ENCODE peak calls at places on chromosomes 3 and 15, in eight cellular contexts. Z is astrocyte, Y is AG04450, S is GM23248, D is lower lobe of right lung, C is breast epithelium, H is psoas muscle, A is IMR-90. K is an unnamed sample.

GRCh38 chr15:76802411-76802810 is 102.7 kb downstream of the SCAPER start:
- DNase-seq in Z (no peak), Y (no peak), S (no peak), D (no peak), C (no peak), H (no peak), A (no peak), K (no peak)

GRCh38 chr3:17811633-17812032 is 69.2 kb upstream of the TBC1D5 start:
- DNase-seq in Z (no peak), Y (no peak), S (peak), D (no peak), C (no peak), H (no peak), A (peak), K (no peak)

GRCh38 chr3:46862689-46863020 is 589 bp downstream of the MYL3 start:
- DNase-seq in Z (no peak), Y (no peak), S (no peak), D (peak), C (no peak), H (no peak), A (no peak), K (no peak)

GRCh38 chr3:71112576-71112975 is 471.0 kb downstream of the FOXP1 start:
- DNase-seq in Z (no peak), Y (no peak), S (no peak), D (no peak), C (no peak), H (no peak), A (peak), K (no peak)

GRCh38 chr15:89591834-89592233 is 16.6 kb downstream of the TICRR start:
- DNase-seq in Z (no peak), Y (no peak), S (no peak), D (no peak), C (no peak), H (no peak), A (no peak), K (no peak)

GRCh38 chr3:98917608-98918007 is 16.1 kb upstream of the DCBLD2 start:
- DNase-seq in Z (no peak), Y (no peak), S (no peak), D (no peak), C (no peak), H (no peak), A (no peak), K (no peak)

GRCh38 chr15:83012038-83012490 is 625 bp upstream of the C15orf40 start:
- DNase-seq in Z (no peak), Y (no peak), S (peak), D (no peak), C (no peak), H (no peak), A (no peak), K (no peak)

GRCh38 chr3:106759686-106760085 is 617.6 kb upstream of the CCDC54 start:
- DNase-seq in Z (peak), Y (no peak), S (peak), D (no peak), C (no peak), H (no peak), A (peak), K (no peak)

GRCh38 chr15:83200589-83200988 is 7.0 kb downstream of the HDGFL3 start:
- DNase-seq in Z (peak), Y (no peak), S (peak), D (no peak), C (no peak), H (no peak), A (peak), K (no peak)

GRCh38 chr3:100310355-100310965 is 24.1 kb upstream of the NIT2 start:
- DNase-seq in Z (no peak), Y (no peak), S (no peak), D (no peak), C (no peak), H (no peak), A (peak), K (no peak)

GRCh38 chr3:158912188-158912587 is 110.3 kb downstream of the MFSD1 start:
- DNase-seq in Z (no peak), Y (no peak), S (no peak), D (no peak), C (no peak), H (no peak), A (no peak), K (no peak)

GRCh38 chr3:40329081-40329480 is 19.6 kb downstream of the EIF1B start:
- DNase-seq in Z (no peak), Y (no peak), S (no peak), D (no peak), C (no peak), H (no peak), A (no peak), K (no peak)

GRCh38 chr3:124591699-124592098 is 138.6 kb upstream of the UMPS start:
- DNase-seq in Z (no peak), Y (no peak), S (no peak), D (no peak), C (no peak), H (no peak), A (no peak), K (no peak)

GRCh38 chr15:74595271-74595670 is 20.4 kb upstream of the CLK3 start:
- DNase-seq in Z (no peak), Y (no peak), S (no peak), D (no peak), C (no peak), H (no peak), A (no peak), K (no peak)

GRCh38 chr3:195696632-195697278 is 24.0 kb upstream of the MUC20 start:
- DNase-seq in Z (no peak), Y (no peak), S (no peak), D (no peak), C (no peak), H (no peak), A (no peak), K (peak)

GRCh38 chr3:192772495-192772894 is 45.2 kb upstream of the FGF12 start:
- DNase-seq in Z (peak), Y (no peak), S (peak), D (no peak), C (peak), H (no peak), A (peak), K (no peak)

GRCh38 chr3:123270818-123271217 is 69.1 kb downstream of the SEC22A start:
- DNase-seq in Z (no peak), Y (no peak), S (no peak), D (no peak), C (no peak), H (no peak), A (no peak), K (no peak)

GRCh38 chr3:183371672-183371968 is 56.8 kb downstream of the MCF2L2 start:
- DNase-seq in Z (no peak), Y (no peak), S (no peak), D (no peak), C (no peak), H (no peak), A (no peak), K (no peak)

GRCh38 chr3:64038252-64038651 is 15.0 kb upstream of the PSMD6 start:
- DNase-seq in Z (no peak), Y (no peak), S (no peak), D (no peak), C (no peak), H (no peak), A (no peak), K (no peak)

GRCh38 chr3:46477756-46478155 is 13.1 kb upstream of the LTF start:
- DNase-seq in Z (no peak), Y (no peak), S (no peak), D (no peak), C (peak), H (no peak), A (no peak), K (peak)

GRCh38 chr3:12932754-12933153 is 91.4 kb upstream of the RPL32 start:
- DNase-seq in Z (no peak), Y (no peak), S (no peak), D (no peak), C (no peak), H (no peak), A (no peak), K (no peak)

GRCh38 chr3:31189971-31190370 is 295.5 kb upstream of the GADL1 start:
- DNase-seq in Z (no peak), Y (no peak), S (no peak), D (no peak), C (no peak), H (no peak), A (no peak), K (no peak)

GRCh38 chr3:74537164-74537563 is 77.3 kb downstream of the CNTN3 start:
- DNase-seq in Z (peak), Y (peak), S (peak), D (no peak), C (no peak), H (no peak), A (peak), K (no peak)

GRCh38 chr3:8500966-8501365 is 657 bp upstream of the LMCD1 start:
- DNase-seq in Z (no peak), Y (no peak), S (no peak), D (no peak), C (no peak), H (no peak), A (no peak), K (no peak)

GRCh38 chr3:8497582-8497981 is 4.0 kb upstream of the LMCD1 start:
- DNase-seq in Z (peak), Y (no peak), S (peak), D (no peak), C (no peak), H (no peak), A (peak), K (no peak)

GRCh38 chr3:8501388-8502131 is at the start of gene LMCD1:
- DNase-seq in Z (peak), Y (peak), S (peak), D (peak), C (peak), H (peak), A (peak), K (peak)

GRCh38 chr3:8499181-8499611 is 2.4 kb upstream of the LMCD1 start:
- DNase-seq in Z (peak), Y (no peak), S (no peak), D (no peak), C (no peak), H (no peak), A (no peak), K (no peak)

DNA sequence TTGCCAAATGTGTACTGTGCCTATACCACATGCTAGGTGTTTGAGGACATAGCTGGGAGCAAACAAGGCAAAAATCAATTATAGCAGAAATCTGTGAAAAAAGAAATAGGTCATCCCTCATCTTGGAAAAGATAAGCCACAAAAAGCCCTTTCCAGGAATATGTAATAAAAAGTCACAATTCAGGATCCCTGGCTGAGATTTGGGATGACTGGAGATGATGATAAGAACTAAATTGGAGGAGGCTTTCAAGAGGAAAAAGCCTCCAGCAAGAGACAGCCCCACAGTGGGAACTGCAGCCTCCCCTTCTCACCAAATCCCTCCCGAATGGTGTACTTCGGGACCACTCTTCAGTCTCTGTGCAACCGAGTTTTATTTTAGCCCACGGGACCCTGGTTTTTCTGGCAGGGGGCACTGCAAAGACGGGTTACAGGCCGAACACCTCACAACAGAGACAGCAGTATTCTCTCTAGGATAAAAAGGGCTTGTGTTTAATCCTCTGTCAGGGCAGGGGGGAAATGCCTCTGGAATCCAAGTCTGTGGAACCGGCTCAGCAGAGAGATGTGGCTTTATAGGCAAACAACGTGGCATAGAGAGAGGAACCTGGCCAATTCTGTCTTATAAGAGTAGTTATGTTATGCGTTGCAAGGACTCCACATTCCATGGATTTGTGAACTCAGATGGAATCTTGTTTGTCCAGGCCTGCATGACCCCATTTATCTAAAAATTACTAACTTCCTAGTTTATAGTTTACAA is 1.2 kb upstream of the LMCD1 start:
- DNase-seq in Z (peak), Y (peak), S (peak), D (no peak), C (no peak), H (no peak), A (peak), K (no peak)
- H3K27ac ChIP-seq in Z (peak), Y (peak), S (peak), D (peak), C (peak), H (peak), A (peak), K (peak)

DNA sequence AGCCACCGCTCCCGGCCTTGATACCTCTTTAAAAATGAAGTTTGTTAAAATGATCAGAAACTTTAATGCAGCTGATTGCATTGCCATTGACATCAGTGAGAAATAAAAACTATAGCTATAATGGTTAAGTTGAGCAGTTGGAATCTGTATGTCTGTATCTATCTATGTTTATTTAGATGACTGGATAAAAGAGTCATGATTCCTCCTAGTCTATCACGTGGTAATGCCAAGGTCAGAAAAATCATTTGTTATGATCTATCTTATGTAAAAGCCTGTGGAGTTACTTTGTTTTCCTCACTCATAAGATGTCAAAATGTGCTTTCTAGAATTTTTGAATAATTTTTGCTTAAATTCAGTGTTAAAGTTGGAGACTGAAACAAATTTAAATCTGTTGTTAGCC is 63.2 kb downstream of the MBNL1 start:
- DNase-seq in Z (no peak), Y (no peak), S (peak), D (no peak), C (no peak), H (no peak), A (peak), K (no peak)
- H3K4me3 ChIP-seq in Z (no peak), Y (no peak), S (no peak), D (no peak), C (no peak), H (no peak), A (no peak), K (no peak)

GRCh38 chr3:127324913-127325629 is 37.2 kb upstream of the PRR20G start:
- DNase-seq in Z (no peak), Y (no peak), S (no peak), D (no peak), C (no peak), H (no peak), A (no peak), K (no peak)

GRCh38 chr3:127325630-127325961 is 37.8 kb upstream of the PRR20G start:
- DNase-seq in Z (peak), Y (no peak), S (peak), D (peak), C (no peak), H (peak), A (no peak), K (no peak)

GRCh38 chr3:127328391-127328790 is 40.5 kb upstream of the PRR20G start:
- DNase-seq in Z (no peak), Y (no peak), S (no peak), D (no peak), C (no peak), H (no peak), A (no peak), K (no peak)

GRCh38 chr3:127324080-127324479 is 36.2 kb upstream of the PRR20G start:
- DNase-seq in Z (no peak), Y (no peak), S (no peak), D (no peak), C (no peak), H (no peak), A (no peak), K (no peak)

DNA sequence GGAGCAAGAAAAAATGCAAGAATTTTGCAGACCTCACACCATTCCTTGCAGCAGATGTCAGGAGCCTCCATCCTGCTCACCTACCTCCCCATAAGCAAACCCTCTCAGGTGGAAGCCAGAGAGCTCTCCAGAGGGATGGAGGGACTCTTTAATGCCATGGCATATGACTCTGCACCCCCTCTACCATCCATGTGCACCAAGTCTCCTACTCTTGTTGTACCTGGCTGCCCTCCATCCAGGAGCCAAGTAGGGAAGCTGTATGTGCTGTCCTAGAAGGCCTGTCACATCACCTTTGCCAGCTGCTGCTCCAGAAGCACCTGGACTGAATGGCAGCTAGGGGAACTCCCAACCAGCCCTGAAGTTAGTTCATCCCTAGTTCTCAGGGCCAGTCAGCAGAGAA is 38.5 kb upstream of the PRR20G start:
- DNase-seq in Z (no peak), Y (no peak), S (no peak), D (no peak), C (no peak), H (no peak), A (no peak), K (no peak)
- H3K27ac ChIP-seq in Z (no peak), Y (no peak), S (no peak), D (no peak), C (no peak), H (no peak), A (no peak), K (no peak)

GRCh38 chr3:49104427-49105291 is at the start of gene QARS1:
- DNase-seq in Z (peak), Y (peak), S (peak), D (peak), C (peak), H (peak), A (peak), K (peak)

GRCh38 chr3:49108346-49108745 is 3.8 kb upstream of the QARS1 start:
- DNase-seq in Z (no peak), Y (no peak), S (no peak), D (no peak), C (no peak), H (no peak), A (no peak), K (no peak)

GRCh38 chr3:49100046-49100615 is 4.4 kb downstream of the QARS1 start:
- DNase-seq in Z (no peak), Y (no peak), S (no peak), D (peak), C (no peak), H (no peak), A (no peak), K (no peak)

GRCh38 chr3:49098910-49099630 is 5.2 kb upstream of the QRICH1 start:
- DNase-seq in Z (no peak), Y (no peak), S (no peak), D (peak), C (no peak), H (peak), A (no peak), K (no peak)

DNA sequence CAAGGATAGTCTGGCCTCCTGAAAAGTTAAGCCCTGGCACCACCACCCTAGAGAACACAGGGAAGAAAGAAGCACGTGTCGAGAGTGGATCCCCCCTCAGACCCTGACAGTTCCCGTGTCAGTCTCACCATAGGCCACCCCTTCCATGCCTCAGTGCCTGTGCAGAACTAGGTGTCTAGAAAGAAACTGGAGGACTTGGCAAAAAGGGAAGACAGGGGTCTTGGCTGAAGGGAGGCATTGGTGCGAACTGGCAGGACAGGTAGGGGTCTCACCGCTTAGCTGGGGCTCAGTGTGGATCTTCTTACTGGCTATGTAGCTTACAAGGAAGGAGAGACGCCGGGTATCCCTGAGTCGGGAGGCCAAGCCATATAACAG is 518 bp downstream of the QARS1 start:
- DNase-seq in Z (no peak), Y (no peak), S (no peak), D (no peak), C (no peak), H (no peak), A (no peak), K (no peak)
- H3K4me3 ChIP-seq in Z (peak), Y (peak), S (peak), D (peak), C (peak), H (peak), A (peak), K (peak)

GRCh38 chr3:15038306-15038705 is 26.8 kb downstream of the MRPS25 start:
- DNase-seq in Z (no peak), Y (no peak), S (no peak), D (no peak), C (no peak), H (no peak), A (no peak), K (no peak)
- H3K27ac ChIP-seq in Z (no peak), Y (no peak), S (no peak), D (no peak), C (no peak), H (no peak), A (no peak), K (no peak)

DNA sequence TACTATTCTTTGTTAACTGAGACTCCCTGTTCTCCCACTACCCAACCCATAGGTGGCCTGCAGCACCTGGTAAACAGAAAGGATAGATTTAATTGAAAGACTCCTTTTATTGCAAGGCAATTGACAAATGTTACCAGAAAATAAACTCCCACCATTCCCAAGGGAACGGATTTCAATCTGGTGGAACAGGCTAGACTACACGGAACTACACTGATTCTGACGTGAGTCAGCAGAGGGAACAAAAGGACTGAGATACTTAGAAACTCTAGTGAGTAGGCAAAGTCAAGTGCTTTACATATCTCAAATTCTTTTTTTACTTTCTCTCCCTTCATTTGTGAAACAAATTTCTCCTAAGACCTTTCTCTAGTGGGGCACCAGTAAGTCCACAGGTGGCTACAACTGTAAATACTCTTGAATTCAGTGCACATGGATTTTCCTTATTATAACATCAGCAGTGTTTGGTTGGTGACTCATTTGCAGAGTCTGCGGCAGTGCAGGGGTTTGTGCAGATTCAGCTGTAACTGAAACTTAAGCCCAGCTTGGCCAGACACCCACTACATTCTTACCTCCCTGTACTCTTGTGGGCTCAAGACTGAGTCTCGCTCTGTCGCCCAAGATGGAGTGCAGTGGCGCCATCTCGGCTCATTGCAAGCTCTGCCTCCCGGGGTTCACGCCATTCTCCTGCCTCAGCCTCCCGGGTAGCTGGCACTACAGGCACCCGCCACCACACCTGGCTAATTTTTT is 34.3 kb upstream of the PLSCR2 start:
- DNase-seq in Z (peak), Y (peak), S (peak), D (no peak), C (no peak), H (no peak), A (peak), K (peak)
- H3K4me3 ChIP-seq in Z (peak), Y (no peak), S (peak), D (no peak), C (no peak), H (no peak), A (no peak), K (no peak)

GRCh38 chr3:172209333-172210321 is 170.2 kb downstream of the FNDC3B start:
- DNase-seq in Z (no peak), Y (no peak), S (no peak), D (no peak), C (no peak), H (peak), A (no peak), K (peak)

GRCh38 chr3:172210355-172210754 is 171.0 kb downstream of the FNDC3B start:
- DNase-seq in Z (peak), Y (no peak), S (peak), D (no peak), C (no peak), H (no peak), A (peak), K (no peak)

GRCh38 chr3:172204716-172205115 is 165.3 kb downstream of the FNDC3B start:
- DNase-seq in Z (peak), Y (no peak), S (peak), D (no peak), C (no peak), H (no peak), A (no peak), K (no peak)

GRCh38 chr3:172211123-172211522 is 171.7 kb downstream of the FNDC3B start:
- DNase-seq in Z (no peak), Y (no peak), S (no peak), D (no peak), C (no peak), H (no peak), A (peak), K (no peak)

GRCh38 chr3:172208586-172209332 is 169.4 kb downstream of the FNDC3B start:
- DNase-seq in Z (peak), Y (no peak), S (peak), D (no peak), C (no peak), H (peak), A (peak), K (peak)
- H3K27ac ChIP-seq in Z (peak), Y (peak), S (peak), D (no peak), C (peak), H (peak), A (no peak), K (peak)

K was measured in aorta.